ENCODE peak calls at places on chromosomes 11 and 22, in five cellular contexts. One of them, this sample, is unnamed. For H3K27me3, the result is how much of the 10 kb centered on the place peaks cover.

GRCh38 chr11:61173456-61173855 is 12.2 kb upstream of the VPS37C start:
- DNase-seq in HCT116: no peak
- DNase-seq in breast epithelium: no peak
- DNase-seq in spleen: no peak
- DNase-seq in stomach: peak
- DNase-seq in this sample: no peak

GRCh38 chr11:45264839-45265515 is 21.2 kb downstream of the SYT13 start:
- DNase-seq in spleen: no peak
- DNase-seq in breast epithelium: no peak
- DNase-seq in stomach: no peak
- DNase-seq in HCT116: no peak
- DNase-seq in this sample: no peak

GRCh38 chr22:24323695-24324094 is 53.1 kb downstream of the SPECC1L start:
- DNase-seq in HCT116: no peak
- DNase-seq in breast epithelium: no peak
- DNase-seq in stomach: no peak
- DNase-seq in spleen: no peak
- DNase-seq in this sample: no peak

GRCh38 chr11:66386171-66387069 is 14.9 kb upstream of the SLC29A2 start:
- DNase-seq in stomach: peak
- DNase-seq in spleen: peak
- DNase-seq in breast epithelium: peak
- DNase-seq in HCT116: peak
- DNase-seq in this sample: peak

GRCh38 chr11:47905358-47906059 is 57.4 kb upstream of the NUP160 start:
- DNase-seq in stomach: no peak
- DNase-seq in HCT116: no peak
- DNase-seq in spleen: no peak
- DNase-seq in breast epithelium: no peak
- DNase-seq in this sample: peak

GRCh38 chr11:59413646-59414045 is 12.6 kb downstream of the OR5A2 start:
- DNase-seq in HCT116: no peak
- DNase-seq in stomach: no peak
- DNase-seq in spleen: no peak
- DNase-seq in breast epithelium: no peak
- DNase-seq in this sample: no peak

GRCh38 chr11:83235825-83236224 is 42.3 kb downstream of the ANKRD42 start:
- DNase-seq in HCT116: no peak
- DNase-seq in breast epithelium: no peak
- DNase-seq in stomach: no peak
- DNase-seq in spleen: no peak
- DNase-seq in this sample: no peak

GRCh38 chr11:88814076-88814475 is 251.7 kb downstream of the GRM5 start:
- DNase-seq in breast epithelium: no peak
- DNase-seq in HCT116: no peak
- DNase-seq in spleen: no peak
- DNase-seq in stomach: no peak
- DNase-seq in this sample: no peak

GRCh38 chr11:2590131-2590950 is 109.5 kb downstream of the KCNQ1OT1 start:
- DNase-seq in spleen: peak
- DNase-seq in breast epithelium: no peak
- DNase-seq in stomach: no peak
- DNase-seq in HCT116: no peak
- DNase-seq in this sample: no peak

GRCh38 chr11:61151545-61152252 is 9.5 kb downstream of the VPS37C start:
- DNase-seq in HCT116: no peak
- DNase-seq in spleen: peak
- DNase-seq in breast epithelium: no peak
- DNase-seq in stomach: no peak
- DNase-seq in this sample: no peak

GRCh38 chr11:114215871-114216803 is 80.1 kb upstream of the NNMT start:
- DNase-seq in breast epithelium: no peak
- DNase-seq in HCT116: no peak
- DNase-seq in stomach: no peak
- DNase-seq in spleen: no peak
- DNase-seq in this sample: no peak

GRCh38 chr11:27615833-27616232 is 84.4 kb downstream of the BDNF start:
- DNase-seq in stomach: no peak
- DNase-seq in HCT116: no peak
- DNase-seq in spleen: no peak
- DNase-seq in breast epithelium: no peak
- DNase-seq in this sample: no peak

GRCh38 chr22:48477031-48477721 is 1350.5 kb downstream of the BRD1 start:
- DNase-seq in HCT116: no peak
- DNase-seq in spleen: peak
- DNase-seq in stomach: peak
- DNase-seq in breast epithelium: peak
- DNase-seq in this sample: no peak

GRCh38 chr11:33116535-33116934 is 44.7 kb downstream of the CSTF3 start:
- DNase-seq in breast epithelium: no peak
- DNase-seq in HCT116: peak
- DNase-seq in stomach: no peak
- DNase-seq in spleen: no peak
- DNase-seq in this sample: no peak

GRCh38 chr11:12642040-12642439 is 32.2 kb upstream of the TEAD1 start:
- DNase-seq in breast epithelium: no peak
- DNase-seq in spleen: no peak
- DNase-seq in stomach: no peak
- DNase-seq in HCT116: no peak
- DNase-seq in this sample: no peak

GRCh38 chr11:125373426-125374391 is 122.4 kb downstream of the FEZ1 start:
- DNase-seq in breast epithelium: no peak
- DNase-seq in spleen: peak
- DNase-seq in HCT116: no peak
- DNase-seq in stomach: no peak
- DNase-seq in this sample: no peak

GRCh38 chr11:68020575-68020974 is 9.9 kb upstream of the NDUFS8 start:
- DNase-seq in HCT116: no peak
- DNase-seq in breast epithelium: no peak
- DNase-seq in spleen: no peak
- DNase-seq in stomach: peak
- DNase-seq in this sample: peak

GRCh38 chr11:110691961-110692360 is 20.3 kb downstream of the ARHGAP20 start:
- DNase-seq in HCT116: no peak
- DNase-seq in spleen: no peak
- DNase-seq in breast epithelium: no peak
- DNase-seq in stomach: no peak
- DNase-seq in this sample: no peak

GRCh38 chr22:24553597-24554315 is 1.2 kb downstream of the GUCD1 start:
- DNase-seq in breast epithelium: no peak
- DNase-seq in HCT116: no peak
- DNase-seq in stomach: peak
- DNase-seq in spleen: peak
- DNase-seq in this sample: no peak

GRCh38 chr11:117815262-117815803 is 9.2 kb downstream of the FXYD2 start:
- DNase-seq in spleen: peak
- DNase-seq in breast epithelium: no peak
- DNase-seq in HCT116: no peak
- DNase-seq in stomach: no peak
- DNase-seq in this sample: no peak

GRCh38 chr11:89405629-89406028 is 85.5 kb downstream of the NOX4 start:
- DNase-seq in spleen: no peak
- DNase-seq in breast epithelium: no peak
- DNase-seq in HCT116: peak
- DNase-seq in stomach: no peak
- DNase-seq in this sample: peak

GRCh38 chr11:6755303-6755952 is 16.3 kb downstream of the OR2AG2 start:
- DNase-seq in stomach: peak
- DNase-seq in breast epithelium: no peak
- DNase-seq in spleen: no peak
- DNase-seq in HCT116: peak
- DNase-seq in this sample: peak

GRCh38 chr22:19178065-19178658 is 374 bp downstream of the SLC25A1 start:
- DNase-seq in HCT116: no peak
- DNase-seq in spleen: peak
- DNase-seq in breast epithelium: no peak
- DNase-seq in stomach: peak
- DNase-seq in this sample: peak

GRCh38 chr11:119573858-119574257 is 150.9 kb upstream of the THY1 start:
- DNase-seq in stomach: no peak
- DNase-seq in HCT116: no peak
- DNase-seq in breast epithelium: no peak
- DNase-seq in spleen: no peak
- DNase-seq in this sample: no peak
- TF ChIP-seq POLR2AphosphoS5 in stomach: no peak
- TF ChIP-seq POLR2AphosphoS5 in HCT116: no peak
- TF ChIP-seq POLR2AphosphoS5 in breast epithelium: no peak
- TF ChIP-seq POLR2AphosphoS5 in spleen: no peak
- TF ChIP-seq POLR2AphosphoS5 in this sample: no peak

DNA sequence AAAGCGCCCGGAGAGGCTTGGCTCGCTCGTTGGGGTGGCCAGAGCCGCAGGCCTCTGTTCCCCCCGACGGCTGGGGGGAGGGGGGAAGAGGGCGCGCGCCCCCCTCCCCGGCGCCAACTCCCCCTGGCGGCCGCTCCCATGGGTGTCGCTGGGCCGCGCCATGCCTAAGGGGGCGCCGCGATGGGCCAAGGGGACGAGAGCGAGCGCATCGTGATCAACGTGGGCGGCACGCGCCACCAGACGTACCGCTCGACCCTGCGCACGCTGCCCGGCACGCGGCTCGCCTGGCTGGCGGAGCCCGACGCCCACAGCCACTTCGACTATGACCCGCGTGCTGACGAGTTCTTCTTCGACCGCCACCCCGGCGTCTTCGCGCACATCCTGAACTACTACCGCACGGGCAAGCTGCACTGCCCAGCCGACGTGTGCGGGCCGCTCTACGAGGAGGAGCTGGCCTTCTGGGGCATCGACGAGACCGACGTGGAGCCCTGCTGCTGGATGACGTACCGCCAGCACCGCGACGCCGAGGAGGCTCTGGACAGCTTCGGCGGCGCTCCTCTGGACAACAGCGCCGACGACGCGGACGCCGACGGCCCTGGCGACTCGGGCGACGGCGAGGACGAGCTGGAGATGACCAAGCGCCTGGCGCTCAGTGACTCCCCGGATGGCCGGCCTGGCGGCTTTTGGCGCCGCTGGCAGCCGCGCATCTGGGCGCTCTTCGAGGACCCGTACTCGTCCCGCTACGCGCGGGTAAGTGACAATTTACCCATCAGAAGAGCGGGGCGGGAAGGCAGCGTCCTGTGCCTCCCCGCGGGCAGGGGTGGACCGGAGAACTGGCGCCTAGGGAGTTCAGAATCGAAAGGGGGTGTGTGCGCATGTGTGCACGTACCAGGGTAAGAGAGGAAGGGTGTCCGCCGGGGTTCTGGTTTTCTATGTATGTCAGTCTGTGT is 1.5 kb downstream of the KCNC1 start:
- DNase-seq in breast epithelium: peak
- DNase-seq in HCT116: no peak
- DNase-seq in spleen: peak
- DNase-seq in stomach: no peak
- DNase-seq in this sample: peak
- H3K27me3 ChIP-seq in breast epithelium: under half
- H3K27me3 ChIP-seq in HCT116: under half
- H3K27me3 ChIP-seq in spleen: half or more
- H3K27me3 ChIP-seq in stomach: half or more
- H3K27me3 ChIP-seq in this sample: half or more

DNA sequence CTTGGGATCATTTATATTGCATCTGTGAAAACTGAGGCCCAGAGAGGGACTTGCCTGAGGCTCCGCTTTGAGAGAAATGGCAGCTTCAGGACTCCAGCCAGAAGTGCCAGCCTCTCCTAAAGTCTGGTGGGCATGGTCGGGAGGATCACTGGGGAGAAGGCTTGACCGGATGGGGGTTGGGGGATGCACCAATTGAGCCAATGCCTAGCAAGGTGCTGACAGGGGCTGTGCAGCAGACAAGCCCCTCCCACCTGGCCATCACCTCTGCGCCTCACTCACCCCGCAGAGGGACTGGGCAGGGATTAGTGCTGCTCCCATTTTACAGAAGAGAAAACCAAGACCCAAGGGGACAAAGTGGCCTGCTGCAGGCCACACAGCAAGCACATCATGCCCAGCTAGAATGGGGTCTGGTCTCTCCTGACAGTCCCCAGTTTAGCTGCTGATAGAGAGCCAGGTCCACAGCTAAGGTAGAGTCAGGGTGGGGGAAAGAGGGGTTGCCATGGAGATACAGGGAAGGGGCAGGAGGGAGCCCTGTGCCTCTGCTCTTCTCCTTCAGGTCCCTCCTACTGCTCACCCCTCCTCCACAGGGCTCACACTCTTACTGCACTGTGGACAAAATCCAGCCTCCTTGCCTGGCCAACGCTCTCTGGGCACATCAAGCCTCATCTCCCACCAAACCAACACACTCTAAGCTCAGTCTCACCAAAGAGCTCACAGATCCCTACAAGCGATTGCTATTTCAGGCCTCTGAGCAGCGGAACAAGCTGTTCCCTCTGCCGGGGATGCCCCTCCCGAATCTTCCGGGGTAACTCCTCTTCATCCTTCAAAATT is 29.5 kb downstream of the TEF start:
- DNase-seq in HCT116: no peak
- DNase-seq in stomach: no peak
- DNase-seq in breast epithelium: no peak
- DNase-seq in spleen: no peak
- DNase-seq in this sample: no peak
- TF ChIP-seq POLR2AphosphoS5 in HCT116: peak
- TF ChIP-seq POLR2AphosphoS5 in stomach: peak
- TF ChIP-seq POLR2AphosphoS5 in breast epithelium: no peak
- TF ChIP-seq POLR2AphosphoS5 in spleen: peak
- TF ChIP-seq POLR2AphosphoS5 in this sample: no peak

DNA sequence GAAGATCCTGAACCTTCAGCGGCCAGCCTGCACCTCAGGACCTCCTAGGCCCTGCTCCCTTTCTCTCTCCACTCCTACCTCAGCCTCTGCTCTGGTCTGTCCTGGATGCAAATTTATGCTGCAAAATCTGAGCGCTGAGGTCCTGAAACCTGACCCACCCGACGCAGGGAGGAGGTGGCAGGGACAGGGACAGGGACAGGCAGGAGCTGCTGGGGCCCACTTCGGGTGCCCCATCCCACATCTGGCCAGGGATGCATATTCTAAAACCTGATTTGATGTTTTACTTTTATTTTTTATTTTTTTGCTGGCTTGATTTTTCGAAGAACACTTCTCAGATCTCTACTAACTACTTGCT is 571 bp upstream of the PVALB start:
- DNase-seq in breast epithelium: no peak
- DNase-seq in stomach: no peak
- DNase-seq in spleen: no peak
- DNase-seq in HCT116: no peak
- DNase-seq in this sample: peak
- H3K27me3 ChIP-seq in breast epithelium: under half
- H3K27me3 ChIP-seq in stomach: half or more
- H3K27me3 ChIP-seq in spleen: half or more
- H3K27me3 ChIP-seq in HCT116: under half
- H3K27me3 ChIP-seq in this sample: under half